ENCODE peak calls at places on chromosomes 16 and 17, in eight cellular contexts. W is BJ, M is ovary, N is kidney, B is right atrium auricular region, E is LNCaP clone FGC, Y is lower leg skin, Q is uterus. I is an unnamed sample.

GRCh38 chr17:27415090-27415795 is 41.0 kb upstream of the KSR1 start:
- DNase-seq in W (no peak), M (no peak), N (no peak), B (no peak), E (peak), Y (no peak), Q (no peak), I (no peak)

GRCh38 chr17:50879086-50879485 is 12.9 kb upstream of the TOB1 start:
- DNase-seq in W (no peak), M (no peak), N (no peak), B (no peak), E (no peak), Y (no peak), Q (no peak), I (no peak)

GRCh38 chr16:11734653-11735043 is 8.0 kb downstream of the TXNDC11 start:
- DNase-seq in W (no peak), M (no peak), N (no peak), B (no peak), E (no peak), Y (no peak), Q (no peak), I (no peak)

GRCh38 chr17:21677911-21678310 is 14.4 kb upstream of the KCNJ18 start:
- DNase-seq in W (no peak), M (no peak), N (no peak), B (no peak), E (no peak), Y (no peak), Q (peak), I (no peak)

GRCh38 chr17:74307984-74308773 is 17.8 kb upstream of the KIF19 start:
- DNase-seq in W (no peak), M (no peak), N (peak), B (no peak), E (no peak), Y (no peak), Q (no peak), I (no peak)

GRCh38 chr16:84266451-84266850 is 26.6 kb upstream of the KCNG4 start:
- DNase-seq in W (no peak), M (no peak), N (no peak), B (peak), E (peak), Y (no peak), Q (no peak), I (no peak)

GRCh38 chr17:42342242-42343008 is 45.8 kb downstream of the STAT3 start:
- DNase-seq in W (no peak), M (no peak), N (no peak), B (no peak), E (no peak), Y (no peak), Q (no peak), I (no peak)

GRCh38 chr17:48550313-48551205 is 5.7 kb upstream of the HOXB2 start:
- DNase-seq in W (no peak), M (no peak), N (no peak), B (no peak), E (no peak), Y (no peak), Q (no peak), I (no peak)

GRCh38 chr17:38893113-38893512 is 23.3 kb downstream of the LASP1 start:
- DNase-seq in W (no peak), M (no peak), N (no peak), B (no peak), E (no peak), Y (no peak), Q (no peak), I (no peak)

GRCh38 chr17:28473542-28473941 is at the start of gene SLC13A2:
- DNase-seq in W (no peak), M (no peak), N (no peak), B (no peak), E (no peak), Y (no peak), Q (no peak), I (no peak)

GRCh38 chr17:15947331-15947730 is 2.4 kb downstream of the ADORA2B start:
- DNase-seq in W (no peak), M (no peak), N (peak), B (no peak), E (no peak), Y (no peak), Q (no peak), I (no peak)

GRCh38 chr16:12729448-12729847 is 74.2 kb downstream of the CPPED1 start:
- DNase-seq in W (peak), M (no peak), N (no peak), B (no peak), E (no peak), Y (no peak), Q (no peak), I (peak)

GRCh38 chr17:79361221-79361734 is 249.6 kb downstream of the RBFOX3 start:
- DNase-seq in W (no peak), M (no peak), N (peak), B (no peak), E (no peak), Y (no peak), Q (no peak), I (no peak)

GRCh38 chr16:78098544-78099371 is 696 bp upstream of the WWOX start:
- DNase-seq in W (no peak), M (no peak), N (no peak), B (no peak), E (no peak), Y (no peak), Q (no peak), I (no peak)

GRCh38 chr16:85172465-85173071 is 60.3 kb upstream of the CIBAR2 start:
- DNase-seq in W (no peak), M (no peak), N (peak), B (no peak), E (no peak), Y (no peak), Q (no peak), I (no peak)

GRCh38 chr17:74752822-74753401 is 4.5 kb downstream of the NHERF1 start:
- DNase-seq in W (no peak), M (no peak), N (no peak), B (no peak), E (no peak), Y (no peak), Q (no peak), I (no peak)

GRCh38 chr17:73371846-73372245 is 60.0 kb upstream of the CDC42EP4 start:
- DNase-seq in W (no peak), M (no peak), N (no peak), B (no peak), E (no peak), Y (no peak), Q (no peak), I (no peak)

GRCh38 chr17:35241520-35241919 is 1.4 kb upstream of the SLFN5 start:
- DNase-seq in W (no peak), M (no peak), N (no peak), B (no peak), E (no peak), Y (no peak), Q (no peak), I (no peak)

GRCh38 chr17:73031472-73031871 is 61.0 kb downstream of the SLC39A11 start:
- DNase-seq in W (no peak), M (no peak), N (no peak), B (no peak), E (no peak), Y (no peak), Q (no peak), I (no peak)

GRCh38 chr16:49484454-49484853 is 110.8 kb downstream of the C16orf78 start:
- DNase-seq in W (no peak), M (peak), N (peak), B (peak), E (peak), Y (peak), Q (peak), I (no peak)

GRCh38 chr17:40139566-40140058 is 725 bp upstream of the CASC3 start:
- DNase-seq in W (no peak), M (peak), N (no peak), B (no peak), E (no peak), Y (no peak), Q (peak), I (no peak)

GRCh38 chr17:75774471-75774987 is 9.5 kb upstream of the GALK1 start:
- DNase-seq in W (no peak), M (no peak), N (peak), B (no peak), E (no peak), Y (no peak), Q (no peak), I (no peak)

GRCh38 chr16:57245472-57246113 is 534 bp downstream of the ARL2BP start:
- DNase-seq in W (no peak), M (no peak), N (peak), B (no peak), E (no peak), Y (no peak), Q (no peak), I (no peak)

GRCh38 chr16:66395806-66396555 is 29.5 kb downstream of the CDH5 start:
- DNase-seq in W (no peak), M (no peak), N (no peak), B (no peak), E (no peak), Y (no peak), Q (no peak), I (no peak)

GRCh38 chr17:36600936-36601302 is 464 bp upstream of the MRM1 start:
- DNase-seq in W (no peak), M (peak), N (no peak), B (no peak), E (no peak), Y (no peak), Q (no peak), I (no peak)

GRCh38 chr17:36600477-36600876 is 906 bp upstream of the MRM1 start:
- DNase-seq in W (no peak), M (no peak), N (no peak), B (no peak), E (no peak), Y (no peak), Q (peak), I (no peak)

GRCh38 chr17:36602924-36603384 is 1.6 kb downstream of the MRM1 start:
- DNase-seq in W (no peak), M (peak), N (no peak), B (no peak), E (no peak), Y (no peak), Q (peak), I (peak)

GRCh38 chr17:36602030-36602737 is 801 bp downstream of the MRM1 start:
- DNase-seq in W (no peak), M (no peak), N (peak), B (no peak), E (no peak), Y (no peak), Q (peak), I (no peak)

GRCh38 chr17:36601303-36602029 is at the start of gene MRM1:
- DNase-seq in W (peak), M (peak), N (peak), B (peak), E (peak), Y (peak), Q (peak), I (peak)
- TF ChIP-seq CTCF in W (peak), M (peak), N (no peak), B (peak), E (peak), Y (no peak), Q (peak), I (no peak)

DNA sequence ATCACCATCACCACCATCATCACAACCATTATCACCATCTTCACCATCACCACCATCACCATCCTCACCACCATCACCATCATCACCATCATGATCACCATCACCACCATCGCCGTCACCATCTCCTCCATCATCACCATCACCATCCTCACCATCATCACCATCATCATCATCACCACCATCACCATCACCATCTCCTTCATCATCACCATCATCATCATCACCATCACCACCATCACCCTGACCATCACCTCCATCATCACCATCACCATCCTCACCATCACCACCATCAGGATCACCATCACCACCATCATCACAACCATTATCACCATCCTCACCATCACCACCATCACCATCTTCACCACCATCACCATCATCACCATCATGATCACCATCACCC is 14.1 kb downstream of the SCNN1B start:
- DNase-seq in W (no peak), M (no peak), N (peak), B (no peak), E (no peak), Y (no peak), Q (no peak), I (no peak)
- TF ChIP-seq CTCF in W (no peak), M (no peak), N (no peak), B (no peak), E (no peak), Y (no peak), Q (no peak), I (no peak)

GRCh38 chr17:78345172-78345571 is 14.7 kb downstream of the SOCS3 start:
- DNase-seq in W (no peak), M (no peak), N (peak), B (no peak), E (no peak), Y (no peak), Q (no peak), I (no peak)

GRCh38 chr17:78345791-78346494 is 13.9 kb downstream of the SOCS3 start:
- DNase-seq in W (no peak), M (no peak), N (peak), B (no peak), E (no peak), Y (no peak), Q (no peak), I (no peak)

GRCh38 chr17:78348055-78348745 is 11.7 kb downstream of the SOCS3 start:
- DNase-seq in W (no peak), M (no peak), N (peak), B (no peak), E (no peak), Y (no peak), Q (no peak), I (no peak)

GRCh38 chr17:78347453-78347852 is 12.4 kb downstream of the SOCS3 start:
- DNase-seq in W (no peak), M (no peak), N (peak), B (no peak), E (no peak), Y (no peak), Q (no peak), I (no peak)

GRCh38 chr17:78346605-78347250 is 13.1 kb downstream of the SOCS3 start:
- DNase-seq in W (no peak), M (no peak), N (peak), B (no peak), E (no peak), Y (no peak), Q (no peak), I (no peak)
- TF ChIP-seq CTCF in W (no peak), M (no peak), N (no peak), B (no peak), E (no peak), Y (no peak), Q (no peak), I (no peak)

DNA sequence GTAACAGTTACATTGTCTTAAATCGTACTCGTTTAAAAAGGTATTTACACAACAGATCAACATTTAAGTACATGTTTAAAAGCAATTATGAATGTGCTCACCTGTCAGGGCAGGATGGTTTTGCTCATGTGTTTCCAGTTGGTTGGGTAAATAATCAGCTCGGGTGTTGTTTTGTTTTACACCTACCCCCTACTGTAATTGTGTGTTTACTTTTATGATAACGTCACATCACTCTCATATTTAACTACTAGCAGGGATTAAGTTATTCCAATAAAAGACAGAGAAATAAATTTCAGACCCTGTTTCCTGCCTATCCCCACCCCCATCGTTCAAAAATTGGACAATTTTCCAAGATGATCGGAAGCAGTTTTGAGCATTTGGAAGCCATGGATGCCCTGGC is 390.2 kb downstream of the SEC14L1 start:
- DNase-seq in W (no peak), M (no peak), N (no peak), B (no peak), E (peak), Y (no peak), Q (no peak), I (no peak)
- TF ChIP-seq CTCF in W (no peak), M (no peak), N (no peak), B (no peak), E (no peak), Y (no peak), Q (no peak), I (no peak)

GRCh38 chr16:719815-720506 is 985 bp upstream of the ANTKMT start:
- DNase-seq in W (no peak), M (no peak), N (no peak), B (no peak), E (no peak), Y (no peak), Q (no peak), I (no peak)
- TF ChIP-seq CTCF in W (peak), M (no peak), N (no peak), B (no peak), E (peak), Y (no peak), Q (no peak), I (peak)